ENCODE peak calls at places on chromosomes 11 and 22, in nine cellular contexts. D, B, Q, X, F, G, V, O and T are unnamed samples.

GRCh38 chr11:1877211-1878133 is 14.2 kb downstream of the PRR33 start:
- DNase-seq in F (peak; percentile 79), X (no peak), O (peak; percentile 51), B (peak; percentile 69), Q (no peak), D (peak; percentile 91), V (peak; percentile 66), G (no peak), T (peak; percentile 70)

GRCh38 chr22:35353318-35353717 is 27.6 kb upstream of the HMOX1 start:
- DNase-seq in D (peak; percentile 63), V (no peak), B (no peak), X (no peak), G (no peak), F (no peak), O (peak; percentile 46), Q (no peak), T (no peak)

GRCh38 chr22:50490531-50491308 is 4.1 kb downstream of the MIOX start:
- DNase-seq in V (no peak), D (no peak), F (no peak), O (no peak), X (no peak), B (no peak), Q (no peak), G (no peak), T (no peak)

GRCh38 chr11:17861036-17861755 is 126.6 kb downstream of the KCNC1 start:
- DNase-seq in Q (no peak), F (no peak), D (no peak), G (no peak), V (no peak), B (no peak), O (no peak), X (peak; percentile 33), T (no peak)

GRCh38 chr11:65390099-65390941 is 3.9 kb downstream of the FRMD8 start:
- DNase-seq in D (no peak), B (no peak), G (no peak), F (no peak), O (no peak), X (no peak), Q (no peak), V (no peak), T (peak; percentile 40)

GRCh38 chr22:19811211-19811621 is 43.5 kb downstream of the GNB1L start:
- DNase-seq in G (no peak), X (no peak), D (no peak), V (peak; percentile 14), O (no peak), Q (no peak), F (peak; percentile 59), B (no peak), T (no peak)

GRCh38 chr11:67542971-67543370 is 19.7 kb upstream of the CABP2 start:
- DNase-seq in Q (no peak), G (no peak), B (no peak), F (no peak), V (no peak), O (no peak), D (no peak), X (no peak), T (no peak)

GRCh38 chr22:49307071-49307830 is 520.4 kb downstream of the BRD1 start:
- DNase-seq in G (no peak), O (no peak), X (no peak), D (peak; percentile 24), V (no peak), Q (peak; percentile 88), F (peak; percentile 42), B (no peak), T (no peak)

GRCh38 chr11:7467652-7468051 is 17.7 kb upstream of the OLFML1 start:
- DNase-seq in Q (no peak), D (no peak), G (no peak), F (no peak), O (no peak), X (no peak), V (no peak), B (no peak), T (no peak)

GRCh38 chr11:118319031-118319814 is 14.7 kb downstream of the CD3E start:
- DNase-seq in O (no peak), B (no peak), G (no peak), Q (no peak), X (no peak), V (no peak), D (no peak), F (no peak), T (no peak)

GRCh38 chr11:29373725-29374124 is 643.1 kb downstream of the KCNA4 start:
- DNase-seq in D (no peak), V (no peak), F (no peak), B (no peak), O (no peak), X (no peak), Q (no peak), G (no peak), T (no peak)

GRCh38 chr11:59842316-59842715 is 3.0 kb downstream of the CBLIF start:
- DNase-seq in O (no peak), B (no peak), V (no peak), F (no peak), X (no peak), G (no peak), Q (no peak), D (no peak), T (no peak)

GRCh38 chr11:33713914-33714398 is 13.3 kb upstream of the C11orf91 start:
- DNase-seq in B (no peak), V (no peak), X (no peak), D (no peak), F (no peak), G (no peak), Q (no peak), O (no peak), T (no peak)

GRCh38 chr11:44138286-44138685 is 42.8 kb downstream of the EXT2 start:
- DNase-seq in B (no peak), V (no peak), F (no peak), G (no peak), X (peak; percentile 39), Q (no peak), D (no peak), O (no peak), T (no peak)

GRCh38 chr11:33490842-33491370 is 209.7 kb downstream of the C11orf91 start:
- DNase-seq in O (no peak), V (no peak), G (no peak), Q (no peak), D (no peak), X (no peak), B (no peak), F (no peak), T (no peak)

GRCh38 chr11:5712507-5712906 is 22.9 kb downstream of the TRIM22 start:
- DNase-seq in X (peak; percentile 5), B (no peak), D (no peak), O (no peak), Q (no peak), G (no peak), F (no peak), V (no peak), T (no peak)

GRCh38 chr11:116412118-116412889 is 360.5 kb downstream of the BUD13 start:
- DNase-seq in V (no peak), D (no peak), Q (no peak), F (no peak), X (no peak), O (no peak), G (no peak), B (no peak), T (no peak)

GRCh38 chr11:128687321-128687720 is 6.6 kb upstream of the FLI1 start:
- DNase-seq in G (no peak), B (no peak), D (no peak), X (no peak), V (no peak), F (peak; percentile 86), O (peak; percentile 52), Q (no peak), T (peak; percentile 41)

GRCh38 chr11:60625262-60625661 is 74.2 kb upstream of the MS4A8 start:
- DNase-seq in G (peak; percentile 6), O (no peak), X (peak; percentile 23), V (no peak), B (no peak), D (peak; percentile 56), F (no peak), Q (no peak), T (peak; percentile 59)

GRCh38 chr22:29767289-29768051 is at the start of gene UQCR10:
- DNase-seq in V (peak; percentile 90), F (peak; percentile 97), X (peak; percentile 88), O (peak; percentile 93), Q (peak; percentile 98), B (peak; percentile 91), G (peak; percentile 91), D (peak; percentile 96), T (peak; percentile 95)
- TF ChIP-seq POLR2A in V (peak; percentile 74), F (no peak), X (peak; percentile 48), O (no peak), Q (peak; percentile 38), B (peak; percentile 27), G (peak; percentile 44), D (no peak), T (no peak)

GRCh38 chr11:112967082-112967481 is 5.9 kb downstream of the NCAM1 start:
- DNase-seq in F (no peak), D (no peak), B (no peak), O (no peak), Q (no peak), G (no peak), X (no peak), V (no peak), T (no peak)
- H3K27me3 ChIP-seq in F (peaks cover 26% of the 10 kb centered on the region), D (peaks cover 4% of the 10 kb centered on the region), B (no peaks in the 10 kb centered on the region), O (peaks cover 32% of the 10 kb centered on the region), Q (peaks cover 16% of the 10 kb centered on the region), G (no peaks in the 10 kb centered on the region), X (peaks cover 17% of the 10 kb centered on the region), V (no peaks in the 10 kb centered on the region), T (peaks cover 14% of the 10 kb centered on the region)

DNA sequence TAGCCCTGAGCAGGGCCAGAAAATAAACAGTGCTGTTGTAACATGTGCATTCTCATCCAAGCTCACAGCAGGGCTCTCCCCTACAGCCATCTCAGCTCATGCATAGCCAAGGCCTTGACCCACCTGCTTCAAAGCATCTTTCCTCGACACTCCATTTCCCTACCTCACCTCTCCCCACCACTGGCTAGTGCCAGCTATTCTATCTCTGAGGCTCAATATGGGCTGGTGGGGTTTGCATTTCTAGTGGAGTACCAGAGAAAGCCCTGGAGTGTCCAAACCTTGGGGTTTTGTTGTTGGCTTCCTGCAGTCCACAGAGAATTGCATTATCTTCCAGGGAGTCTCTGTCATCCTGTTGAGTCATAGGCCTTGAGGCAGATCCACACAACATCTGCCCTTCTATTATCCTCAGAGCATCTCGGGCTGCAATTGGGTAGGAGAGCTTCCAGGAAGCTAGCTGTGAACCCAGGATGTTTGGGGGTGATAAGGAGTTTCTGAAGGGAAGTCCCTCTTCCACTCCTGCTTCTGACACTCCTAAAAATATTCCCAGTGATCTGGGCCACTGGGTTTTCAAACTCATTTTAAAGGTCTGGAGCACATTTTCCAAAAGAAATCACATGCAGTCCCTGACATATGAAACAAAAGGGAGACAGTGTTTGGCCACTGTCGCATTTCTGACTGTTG is 36.1 kb upstream of the AMOTL1 start:
- DNase-seq in B (peak; percentile 26), O (no peak), F (no peak), V (no peak), G (no peak), Q (peak; percentile 84), D (peak; percentile 77), X (peak; percentile 91), T (no peak)
- H3K4me3 ChIP-seq in B (no peak overlapping the region), O (no peak overlapping the region), F (no peak overlapping the region), V (no peak overlapping the region), G (no peak overlapping the region), Q (no peak overlapping the region), D (no peak overlapping the region), X (no peak overlapping the region), T (no peak overlapping the region)

DNA sequence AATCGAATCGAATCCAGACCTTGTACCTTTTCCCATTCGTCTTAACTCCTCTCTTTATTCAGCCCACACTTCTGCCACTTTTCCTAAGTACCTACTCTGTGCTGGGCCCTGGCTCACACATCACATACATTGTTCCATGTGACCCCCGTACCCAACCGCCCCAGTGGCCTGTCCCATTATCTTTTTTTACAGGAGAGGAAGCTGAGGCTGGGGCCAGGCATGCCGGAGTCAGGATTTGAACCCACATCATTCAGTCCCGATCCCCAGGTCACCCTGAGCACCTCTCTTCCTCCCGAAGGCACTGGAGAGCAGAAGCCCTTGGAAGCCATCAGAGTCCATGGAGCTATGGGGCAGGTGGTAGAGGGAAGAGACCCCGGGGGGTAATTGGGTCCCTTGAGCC is 82.1 kb upstream of the RTL6 start:
- DNase-seq in Q (no peak), B (no peak), X (no peak), V (peak; percentile 8), O (no peak), F (peak; percentile 44), G (no peak), D (peak; percentile 37), T (no peak)
- TF ChIP-seq POLR2A in Q (no peak), B (no peak), X (no peak), V (no peak), O (no peak), F (no peak), G (no peak), D (no peak), T (no peak)